ENCODE peak calls at places on chromosome 18, in six cellular contexts. E is pancreas, V is IMR-90, M is tibial nerve, J is HCT116, Q is lower lobe of right lung. P is an unnamed sample.

GRCh38 chr18:36187826-36188721 is 777 bp downstream of the MOCOS start:
- DNase-seq in E (no peak), M (no peak), Q (peak; percentile 56), J (peak; percentile 28), V (peak; percentile 19), P (no peak)

GRCh38 chr18:64318547-64318946 is 169.7 kb upstream of the LINC00305 start:
- DNase-seq in J (no peak), E (no peak), V (no peak), Q (no peak), M (no peak), P (no peak)

GRCh38 chr18:26764177-26764576 is 101.3 kb downstream of the AQP4 start:
- DNase-seq in V (no peak), Q (no peak), M (no peak), J (no peak), E (no peak), P (no peak)

GRCh38 chr18:46155652-46156051 is 51.5 kb downstream of the HAUS1 start:
- DNase-seq in E (no peak), V (peak; percentile 90), J (no peak), M (no peak), Q (no peak), P (peak; percentile 58)

GRCh38 chr18:59851784-59852399 is 47.9 kb upstream of the PMAIP1 start:
- DNase-seq in Q (no peak), J (no peak), M (no peak), V (no peak), E (no peak), P (no peak)

GRCh38 chr18:65439184-65439583 is 311.6 kb upstream of the CDH7 start:
- DNase-seq in J (no peak), Q (no peak), M (no peak), E (no peak), V (no peak), P (no peak)

GRCh38 chr18:35155403-35156117 is 85.3 kb upstream of the ZNF397 start:
- DNase-seq in V (peak; percentile 15), E (peak; percentile 50), J (no peak), Q (no peak), M (no peak), P (no peak)

GRCh38 chr18:36176739-36177138 is 10.6 kb upstream of the MOCOS start:
- DNase-seq in V (peak; percentile 56), E (no peak), J (no peak), M (no peak), Q (no peak), P (no peak)

GRCh38 chr18:74506405-74507119 is 10.4 kb downstream of the CNDP2 start:
- DNase-seq in M (no peak), E (no peak), Q (no peak), J (no peak), V (peak; percentile 36), P (peak; percentile 4)

GRCh38 chr18:49177812-49178211 is 227.0 kb upstream of the SMAD7 start:
- DNase-seq in Q (no peak), V (peak; percentile 86), J (no peak), M (no peak), E (no peak), P (peak; percentile 29)

GRCh38 chr18:62634991-62635630 is 80.2 kb upstream of the PHLPP1 start:
- DNase-seq in J (no peak), Q (no peak), E (no peak), M (no peak), V (no peak), P (no peak)

GRCh38 chr18:487371-487770 is 13.1 kb downstream of the COLEC12 start:
- DNase-seq in V (peak; percentile 46), E (no peak), M (no peak), Q (no peak), J (no peak), P (no peak)

GRCh38 chr18:53421869-53422268 is 802.6 kb downstream of the MBD2 start:
- DNase-seq in Q (no peak), M (no peak), E (no peak), J (no peak), V (no peak), P (no peak)

GRCh38 chr18:26504831-26505230 is 43.5 kb downstream of the KCTD1 start:
- DNase-seq in J (no peak), E (no peak), V (no peak), M (no peak), Q (no peak), P (no peak)

GRCh38 chr18:26383454-26384270 is 157.4 kb downstream of the TAF4B start:
- DNase-seq in E (no peak), J (peak; percentile 52), M (no peak), Q (no peak), V (peak; percentile 67), P (no peak)

GRCh38 chr18:27583021-27583420 is 397.9 kb upstream of the CHST9 start:
- DNase-seq in J (no peak), V (no peak), M (no peak), Q (no peak), E (no peak), P (no peak)

GRCh38 chr18:74116628-74117554 is 30.7 kb downstream of the FBXO15 start:
- DNase-seq in E (no peak), Q (no peak), J (peak; percentile 8), V (peak; percentile 65), M (peak; percentile 42), P (peak; percentile 26)

GRCh38 chr18:32684940-32685339 is 87.9 kb downstream of the KLHL14 start:
- DNase-seq in M (no peak), V (no peak), J (no peak), E (no peak), Q (no peak), P (no peak)

GRCh38 chr18:77366725-77367641 is 117.3 kb downstream of the GALR1 start:
- DNase-seq in V (no peak), E (peak; percentile 57), M (peak; percentile 52), Q (no peak), J (no peak), P (no peak)

DNA sequence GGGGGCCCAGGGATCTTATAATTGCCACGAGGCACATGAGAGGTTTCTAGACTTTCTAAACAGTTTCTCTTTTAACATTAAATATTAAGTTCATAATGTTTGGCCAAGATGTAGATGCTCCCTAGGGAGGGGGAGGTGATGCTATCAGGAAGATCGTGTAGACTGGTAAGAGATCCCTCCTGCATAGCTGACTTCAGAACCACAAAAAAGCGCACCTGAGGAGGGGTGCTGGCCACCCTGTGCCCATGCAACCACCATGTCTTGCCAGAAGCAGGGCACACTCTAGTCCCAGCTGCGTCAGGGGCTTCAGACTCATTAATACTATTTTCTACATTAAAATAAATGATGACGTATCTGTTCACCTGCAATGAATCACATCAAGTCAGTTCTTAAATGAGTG is 103.4 kb upstream of the SLC35G4 start:
- DNase-seq in M (no peak), J (no peak), V (no peak), E (no peak), Q (no peak), P (no peak)
- H3K27ac ChIP-seq in M (no peak overlapping the region), J (no peak overlapping the region), V (no peak overlapping the region), E (no peak overlapping the region), Q (no peak overlapping the region), P (no peak overlapping the region)

GRCh38 chr18:23521907-23522306 is 18.6 kb downstream of the RMC1 start:
- DNase-seq in E (no peak), J (no peak), Q (no peak), V (no peak), M (no peak), P (no peak)

GRCh38 chr18:23519725-23520124 is 16.4 kb downstream of the RMC1 start:
- DNase-seq in M (no peak), J (no peak), V (peak; percentile 15), Q (no peak), E (no peak), P (no peak)

GRCh38 chr18:23512641-23513040 is 9.3 kb downstream of the RMC1 start:
- DNase-seq in M (no peak), J (no peak), E (no peak), V (no peak), Q (no peak), P (no peak)

GRCh38 chr18:23515911-23516546 is 12.7 kb downstream of the RMC1 start:
- DNase-seq in M (peak; percentile 71), Q (peak; percentile 74), V (peak; percentile 76), E (peak; percentile 69), J (peak; percentile 57), P (peak; percentile 46)
- TF ChIP-seq CTCF in M (peak; percentile 71), Q (peak; percentile 88), V (peak; percentile 81), E (peak; percentile 39), J (peak; percentile 96), P (peak; percentile 93)

DNA sequence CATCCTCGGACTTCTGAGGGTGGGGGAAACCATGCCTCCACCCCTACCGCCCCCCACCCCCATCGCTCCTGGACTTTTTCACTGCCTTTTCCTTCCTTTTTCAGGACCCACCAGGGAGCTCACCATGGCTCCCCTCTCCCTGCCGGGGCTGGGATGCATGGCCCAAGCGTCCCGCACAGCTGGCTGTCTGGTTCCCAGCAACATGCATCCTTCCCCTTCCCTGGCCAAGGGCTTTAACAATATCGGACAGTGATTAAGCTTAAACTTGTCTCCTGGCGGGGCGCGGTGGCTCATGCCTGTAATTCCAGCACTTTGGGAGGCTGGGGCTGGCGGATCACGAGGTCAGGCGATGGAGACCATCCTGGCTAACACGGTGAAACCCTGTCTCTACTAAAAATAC is 44.1 kb downstream of the MRO start:
- DNase-seq in E (no peak), M (no peak), V (no peak), J (no peak), Q (no peak), P (no peak)
- H3K4me3 ChIP-seq in E (no peak overlapping the region), M (no peak overlapping the region), V (no peak overlapping the region), J (no peak overlapping the region), Q (no peak overlapping the region), P (no peak overlapping the region)

GRCh38 chr18:44774191-44774590 is 93.5 kb downstream of the SETBP1 start:
- DNase-seq in E (no peak), V (no peak), M (no peak), J (no peak), Q (no peak), P (no peak)

GRCh38 chr18:44773640-44774155 is 93.0 kb downstream of the SETBP1 start:
- DNase-seq in E (no peak), V (no peak), M (no peak), Q (no peak), J (no peak), P (no peak)

GRCh38 chr18:44770641-44771040 is 90.0 kb downstream of the SETBP1 start:
- DNase-seq in J (no peak), Q (no peak), E (no peak), V (no peak), M (no peak), P (no peak)

GRCh38 chr18:44771572-44771956 is 90.9 kb downstream of the SETBP1 start:
- DNase-seq in Q (no peak), E (no peak), J (no peak), V (no peak), M (no peak), P (no peak)

DNA sequence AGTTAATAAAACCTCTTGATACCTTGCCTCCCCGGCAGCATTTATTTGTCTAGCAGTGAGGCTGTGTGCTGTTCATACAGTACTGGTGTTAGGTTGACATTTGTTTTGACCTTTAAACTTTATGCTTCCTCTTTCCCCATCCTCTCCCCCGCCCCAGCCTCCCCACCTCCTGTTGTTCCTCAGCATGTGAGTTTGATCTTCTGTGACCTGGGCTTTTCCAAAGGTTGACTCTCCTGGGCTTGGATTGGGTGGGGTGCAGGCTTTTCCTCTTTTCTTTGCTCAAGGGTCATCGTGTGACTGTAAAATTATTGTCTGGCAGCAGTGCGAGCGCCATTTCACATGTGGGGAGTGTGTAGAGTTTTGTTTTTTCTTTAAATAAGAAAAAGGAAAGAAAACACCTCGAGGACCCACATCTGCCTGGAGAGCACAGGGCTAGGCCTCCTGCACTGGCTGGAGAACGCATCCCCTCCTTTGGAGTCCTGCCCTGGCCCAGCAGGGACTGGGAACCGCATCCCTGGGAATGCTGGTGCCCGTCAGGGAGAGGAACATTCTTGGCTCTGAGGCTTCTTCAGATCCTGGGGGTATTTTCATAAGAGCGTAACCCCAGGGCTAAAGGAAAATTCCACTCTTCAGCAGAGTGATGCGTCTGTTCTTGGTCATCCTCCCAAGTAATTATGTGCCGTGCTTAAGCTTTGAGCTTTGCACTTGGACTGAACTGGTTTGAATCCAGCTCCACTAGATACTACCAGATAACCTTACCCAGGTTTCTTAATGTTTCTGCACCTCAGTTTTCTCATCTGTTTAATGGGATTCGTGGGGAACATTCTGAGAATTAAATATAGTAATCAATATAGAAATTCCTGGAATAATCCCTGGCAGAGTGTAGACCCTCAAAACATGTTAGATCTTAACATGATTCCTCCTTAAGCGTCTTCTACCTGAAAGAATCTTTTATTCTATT is 91.5 kb downstream of the SETBP1 start:
- DNase-seq in E (no peak), M (peak; percentile 43), V (no peak), J (no peak), Q (no peak), P (no peak)
- H3K27ac ChIP-seq in E (no peak overlapping the region), M (no peak overlapping the region), V (no peak overlapping the region), J (no peak overlapping the region), Q (no peak overlapping the region), P (no peak overlapping the region)